ENCODE peak calls at places on chromosomes 3 and 15, in four cellular contexts. E is psoas muscle, O is endothelial cell, P is cardiac muscle cell. Z is an unnamed sample.

GRCh38 chr3:16085884-16086608 is 88.4 kb upstream of the GALNT15 start:
- DNase-seq in E (peak), O (no peak), P (no peak), Z (no peak)

GRCh38 chr3:192719964-192720363 is 7.4 kb downstream of the FGF12 start:
- DNase-seq in E (no peak), O (no peak), P (no peak), Z (no peak)

GRCh38 chr3:114553949-114554593 is 260.2 kb downstream of the TIGIT start:
- DNase-seq in E (no peak), O (no peak), P (no peak), Z (no peak)

GRCh38 chr15:95142441-95142840 is 911.1 kb downstream of the MCTP2 start:
- DNase-seq in E (no peak), O (no peak), P (no peak), Z (no peak)

GRCh38 chr3:9205345-9206143 is 43.9 kb downstream of the SRGAP3 start:
- DNase-seq in E (no peak), O (no peak), P (no peak), Z (no peak)

GRCh38 chr15:88776646-88777045 is 26.6 kb upstream of the ACAN start:
- DNase-seq in E (no peak), O (no peak), P (no peak), Z (no peak)

GRCh38 chr3:104892044-104892443 is 474.7 kb upstream of the ALCAM start:
- DNase-seq in E (no peak), O (no peak), P (no peak), Z (no peak)

GRCh38 chr15:101210466-101210865 is 41.4 kb downstream of the CHSY1 start:
- DNase-seq in E (no peak), O (no peak), P (no peak), Z (no peak)

GRCh38 chr3:69294014-69294771 is 91.7 kb downstream of the FRMD4B start:
- DNase-seq in E (no peak), O (no peak), P (peak), Z (no peak)

GRCh38 chr15:93150910-93151309 is 61.9 kb upstream of the RGMA start:
- DNase-seq in E (no peak), O (no peak), P (no peak), Z (no peak)

GRCh38 chr3:196292281-196292923 is 4.9 kb upstream of the PCYT1A start:
- DNase-seq in E (no peak), O (no peak), P (no peak), Z (no peak)
- TF ChIP-seq CTCF in E (no peak), O (no peak), P (no peak), Z (no peak)

DNA sequence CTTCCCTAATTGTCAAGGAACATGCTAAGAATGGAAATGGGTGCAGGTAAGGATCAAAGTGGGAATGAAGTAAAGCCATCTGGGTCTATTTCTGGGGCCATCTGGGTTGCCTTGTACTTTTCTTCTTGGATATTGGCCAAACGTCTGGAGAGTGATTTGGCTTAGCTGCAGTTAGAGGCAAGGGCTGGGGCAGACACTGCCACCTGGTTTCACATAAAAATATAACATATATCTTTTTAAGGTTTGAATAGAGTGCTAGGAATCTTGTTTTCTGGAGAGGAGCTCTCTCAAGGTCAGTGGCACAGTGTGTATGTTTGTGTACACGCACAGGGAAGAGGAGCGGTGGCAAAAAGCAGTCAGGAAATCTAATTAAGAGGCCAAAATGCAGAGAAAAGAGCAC is 24.7 kb upstream of the EOMES start:
- DNase-seq in E (no peak), O (no peak), P (no peak), Z (no peak)
- TF ChIP-seq CTCF in E (no peak), O (no peak), P (no peak), Z (no peak)

GRCh38 chr3:97971679-97972567 is at the start of gene RIOX2:
- DNase-seq in E (peak), O (peak), P (peak), Z (peak)

GRCh38 chr3:97974996-97975395 is 2.8 kb upstream of the RIOX2 start:
- DNase-seq in E (no peak), O (no peak), P (no peak), Z (no peak)

GRCh38 chr3:97972976-97973375 is 745 bp upstream of the RIOX2 start:
- DNase-seq in E (no peak), O (no peak), P (no peak), Z (no peak)

GRCh38 chr3:97979610-97980009 is 7.4 kb upstream of the RIOX2 start:
- DNase-seq in E (no peak), O (no peak), P (peak), Z (peak)

DNA sequence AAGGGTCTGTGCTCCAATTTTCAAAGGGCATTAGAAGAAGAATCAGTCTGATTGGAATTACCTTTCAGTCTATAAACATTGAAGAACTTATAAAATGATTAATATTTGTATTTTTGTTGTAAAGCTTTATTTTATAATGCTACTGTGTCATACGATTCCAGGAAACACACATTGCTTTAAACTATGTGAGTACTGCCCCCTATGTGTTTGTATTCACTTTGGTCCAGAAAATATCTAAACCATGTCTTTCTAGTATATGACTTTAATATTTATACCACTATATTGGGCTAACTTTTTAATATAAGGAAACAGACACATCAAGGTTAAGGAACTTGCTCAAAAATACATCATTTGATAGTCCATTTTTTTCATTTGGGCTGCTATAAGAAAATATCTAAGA is 3.2 kb upstream of the RIOX2 start:
- DNase-seq in E (no peak), O (no peak), P (no peak), Z (no peak)
- TF ChIP-seq CTCF in E (no peak), O (no peak), P (peak), Z (peak)

GRCh38 chr3:181103605-181104004 is 114.1 kb upstream of the DNAJC19 start:
- DNase-seq in E (no peak), O (peak), P (peak), Z (no peak)
- TF ChIP-seq CTCF in E (no peak), O (peak), P (no peak), Z (peak)

GRCh38 chr3:10706156-10707088 is 109.6 kb upstream of the SLC6A11 start:
- DNase-seq in E (no peak), O (peak), P (no peak), Z (no peak)
- TF ChIP-seq CTCF in E (no peak), O (no peak), P (no peak), Z (no peak)